ENCODE peak calls at places on chromosomes 6 and 20, in six cellular contexts. K is NCI-H1048, U is NCI-H1092 treated with DMSO at 0.1 percent for 48 hours, W is mesenchymal stem cell, Y is NCI-H460, D is neural progenitor cell. B is an unnamed sample.

GRCh38 chr20:44075191-44075949 is 111.6 kb downstream of the JPH2 start:
- DNase-seq in U (no peak), K (no peak), Y (no peak), D (no peak), W (no peak), B (no peak)

GRCh38 chr20:12455152-12455551 is 537.5 kb downstream of the BTBD3 start:
- DNase-seq in K (no peak), U (no peak), D (no peak), W (no peak), Y (no peak), B (no peak)

GRCh38 chr20:37042986-37043972 is 52.5 kb downstream of the RBL1 start:
- DNase-seq in D (no peak), Y (no peak), W (no peak), K (no peak), U (no peak), B (no peak)

GRCh38 chr6:6366778-6367177 is 46.3 kb upstream of the F13A1 start:
- DNase-seq in U (no peak), K (no peak), D (peak), Y (no peak), W (no peak), B (no peak)

GRCh38 chr6:30914854-30915590 is 984 bp downstream of the VARS2 start:
- DNase-seq in D (no peak), W (no peak), U (no peak), Y (no peak), K (no peak), B (no peak)

GRCh38 chr20:16441526-16442164 is 131.6 kb downstream of the KIF16B start:
- DNase-seq in W (no peak), U (no peak), D (no peak), Y (no peak), K (no peak), B (peak)

GRCh38 chr6:75550544-75551167 is 51.0 kb upstream of the SENP6 start:
- DNase-seq in K (no peak), U (no peak), W (peak), D (no peak), Y (no peak), B (no peak)

GRCh38 chr6:38571721-38572120 is 68.0 kb downstream of the BTBD9 start:
- DNase-seq in K (no peak), U (no peak), W (no peak), Y (no peak), D (no peak), B (no peak)

GRCh38 chr6:27584326-27584725 is 111.4 kb upstream of the ZNF184 start:
- DNase-seq in K (no peak), D (peak), W (no peak), U (no peak), Y (no peak), B (no peak)

GRCh38 chr6:138222901-138223546 is 4.7 kb upstream of the PBOV1 start:
- DNase-seq in K (no peak), U (no peak), Y (no peak), W (no peak), D (no peak), B (no peak)

GRCh38 chr6:130405549-130405948 is 39.7 kb downstream of the TMEM200A start:
- DNase-seq in D (no peak), Y (no peak), W (no peak), U (no peak), K (no peak), B (no peak)

GRCh38 chr6:169045486-169045885 is 208.2 kb downstream of the THBS2 start:
- DNase-seq in K (no peak), Y (no peak), W (no peak), D (no peak), U (peak), B (no peak)

GRCh38 chr20:54257090-54257816 is 49.4 kb downstream of the PFDN4 start:
- DNase-seq in W (no peak), K (no peak), U (no peak), D (no peak), Y (no peak), B (no peak)

GRCh38 chr6:105019285-105019684 is 62.4 kb downstream of the LIN28B start:
- DNase-seq in K (no peak), U (no peak), D (no peak), Y (no peak), W (no peak), B (no peak)

GRCh38 chr6:11974089-11974488 is 38.0 kb upstream of the HIVEP1 start:
- DNase-seq in W (no peak), U (no peak), Y (no peak), K (no peak), D (no peak), B (no peak)

GRCh38 chr6:365835-366234 is 25.7 kb upstream of the IRF4 start:
- DNase-seq in W (no peak), K (no peak), U (no peak), Y (no peak), D (no peak), B (no peak)

GRCh38 chr6:3209114-3210023 is 18.1 kb downstream of the TUBB2B start:
- DNase-seq in Y (peak), D (peak), W (peak), K (no peak), U (no peak), B (peak)

GRCh38 chr20:4488407-4489339 is 233.0 kb upstream of the PRND start:
- DNase-seq in K (no peak), D (no peak), W (peak), Y (no peak), U (no peak), B (no peak)

GRCh38 chr6:25535302-25536225 is 116.5 kb upstream of the SCGN start:
- DNase-seq in D (no peak), U (no peak), Y (no peak), K (no peak), W (no peak), B (no peak)

B was measured in dorsolateral prefrontal cortex.